ENCODE peak calls at places on chromosomes 11 and 22, in four cellular contexts. One of them, this sample, is unnamed.

GRCh38 chr11:92277871-92278270 is 53.3 kb downstream of the FAT3 start:
- DNase-seq in K562: no peak
- DNase-seq in WTC11: no peak
- DNase-seq in GM12878: no peak
- DNase-seq in this sample: no peak

GRCh38 chr11:48054994-48055291 is 74.6 kb downstream of the PTPRJ start:
- DNase-seq in K562: no peak
- DNase-seq in WTC11: no peak
- DNase-seq in GM12878: no peak
- DNase-seq in this sample: no peak

GRCh38 chr11:45994421-45995341 is 72.2 kb downstream of the LARGE2 start:
- DNase-seq in K562: peak
- DNase-seq in WTC11: peak
- DNase-seq in GM12878: no peak
- DNase-seq in this sample: no peak

GRCh38 chr11:92329644-92330043 is 105.0 kb downstream of the FAT3 start:
- DNase-seq in K562: no peak
- DNase-seq in WTC11: no peak
- DNase-seq in GM12878: no peak
- DNase-seq in this sample: no peak

GRCh38 chr11:23021287-23021863 is 161.1 kb upstream of the CCDC179 start:
- DNase-seq in K562: peak
- DNase-seq in WTC11: peak
- DNase-seq in GM12878: no peak
- DNase-seq in this sample: peak

GRCh38 chr11:2802389-2803185 is 83.0 kb downstream of the CDKN1C start:
- DNase-seq in K562: no peak
- DNase-seq in WTC11: peak
- DNase-seq in GM12878: no peak
- DNase-seq in this sample: no peak

GRCh38 chr22:39348909-39349505 is 784 bp upstream of the SYNGR1 start:
- DNase-seq in K562: no peak
- DNase-seq in WTC11: no peak
- DNase-seq in GM12878: no peak
- DNase-seq in this sample: no peak

GRCh38 chr11:128936546-128937275 is 6.0 kb downstream of the TP53AIP1 start:
- DNase-seq in K562: no peak
- DNase-seq in WTC11: peak
- DNase-seq in GM12878: no peak
- DNase-seq in this sample: peak

GRCh38 chr11:66950113-66950535 is 8.1 kb downstream of the PC start:
- DNase-seq in K562: peak
- DNase-seq in WTC11: peak
- DNase-seq in GM12878: no peak
- DNase-seq in this sample: peak

GRCh38 chr22:38289583-38290082 is 16.8 kb upstream of the TMEM184B start:
- DNase-seq in K562: no peak
- DNase-seq in WTC11: no peak
- DNase-seq in GM12878: no peak
- DNase-seq in this sample: no peak

GRCh38 chr11:126546191-126546590 is 190.7 kb downstream of the ST3GAL4 start:
- DNase-seq in K562: no peak
- DNase-seq in WTC11: no peak
- DNase-seq in GM12878: no peak
- DNase-seq in this sample: no peak

GRCh38 chr11:134024420-134025085 is 44.3 kb upstream of the JAM3 start:
- DNase-seq in K562: no peak
- DNase-seq in WTC11: no peak
- DNase-seq in GM12878: no peak
- DNase-seq in this sample: no peak

GRCh38 chr22:41123151-41123550 is 30.8 kb downstream of the EP300 start:
- DNase-seq in K562: no peak
- DNase-seq in WTC11: no peak
- DNase-seq in GM12878: no peak
- DNase-seq in this sample: no peak

GRCh38 chr11:2769779-2770555 is 70.2 kb upstream of the KCNQ1OT1 start:
- DNase-seq in K562: no peak
- DNase-seq in WTC11: peak
- DNase-seq in GM12878: no peak
- DNase-seq in this sample: no peak

GRCh38 chr11:75280770-75281468 is 40.3 kb downstream of the TPBGL start:
- DNase-seq in K562: no peak
- DNase-seq in WTC11: no peak
- DNase-seq in GM12878: no peak
- DNase-seq in this sample: no peak

GRCh38 chr11:62880231-62880802 is 379 bp upstream of the SLC3A2 start:
- DNase-seq in K562: peak
- DNase-seq in WTC11: no peak
- DNase-seq in GM12878: no peak
- DNase-seq in this sample: no peak

GRCh38 chr11:72758304-72758689 is 6.1 kb upstream of the ARAP1 start:
- DNase-seq in K562: no peak
- DNase-seq in WTC11: no peak
- DNase-seq in GM12878: no peak
- DNase-seq in this sample: no peak

GRCh38 chr11:11211186-11211585 is 141.9 kb downstream of the CSNK2A3 start:
- DNase-seq in K562: no peak
- DNase-seq in WTC11: no peak
- DNase-seq in GM12878: no peak
- DNase-seq in this sample: no peak

GRCh38 chr22:37884420-37884819 is 21.7 kb upstream of the MICALL1 start:
- DNase-seq in K562: no peak
- DNase-seq in WTC11: no peak
- DNase-seq in GM12878: no peak
- DNase-seq in this sample: no peak

GRCh38 chr22:24427500-24428164 is at the start of gene ADORA2A:
- DNase-seq in K562: no peak
- DNase-seq in WTC11: no peak
- DNase-seq in GM12878: peak
- DNase-seq in this sample: no peak

DNA sequence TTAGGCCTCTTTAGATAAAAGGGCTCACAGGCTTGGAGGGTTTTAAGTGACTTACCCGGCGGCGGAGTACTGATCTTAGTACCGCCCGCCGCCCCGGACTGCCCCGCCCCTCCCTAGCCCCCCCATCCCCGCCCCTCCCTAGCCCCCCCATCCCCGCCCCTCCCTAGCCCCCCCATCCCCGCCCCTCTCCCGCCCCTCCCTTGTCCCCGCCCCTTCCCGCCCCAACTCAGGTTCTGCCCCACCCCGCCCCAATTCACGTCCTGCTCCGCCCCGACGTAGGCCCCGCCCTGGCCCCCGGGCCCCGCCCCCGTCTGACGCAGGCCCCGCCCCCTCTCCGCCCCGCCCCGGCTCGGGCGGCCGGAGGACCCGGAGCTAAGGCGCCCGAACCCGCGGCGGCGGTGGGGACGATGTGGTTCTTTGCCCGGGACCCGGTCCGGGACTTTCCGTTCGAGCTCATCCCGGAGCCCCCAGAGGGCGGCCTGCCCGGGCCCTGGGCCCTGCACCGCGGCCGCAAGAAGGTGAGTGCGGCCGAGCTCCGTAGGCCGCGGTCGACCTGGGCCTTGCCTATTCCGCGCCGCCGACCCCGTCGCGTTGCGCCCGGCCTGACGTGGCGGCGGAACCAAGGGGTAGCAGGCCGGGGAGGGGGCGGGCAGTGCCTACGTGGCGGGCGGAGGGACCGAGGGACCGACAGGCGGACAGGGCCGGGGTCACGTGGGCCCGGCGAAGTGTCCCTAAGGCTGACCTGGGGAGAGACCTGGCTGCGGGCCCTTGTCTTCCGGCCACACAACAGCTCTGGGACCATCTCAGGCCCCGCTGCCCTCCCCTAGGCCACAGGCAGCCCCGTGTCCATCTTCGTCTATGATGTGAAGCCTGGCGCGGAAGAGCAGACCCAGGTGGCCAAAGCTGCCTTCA is at the start of gene SCYL1:
- DNase-seq in K562: peak
- DNase-seq in WTC11: peak
- DNase-seq in GM12878: no peak
- DNase-seq in this sample: no peak
- TF ChIP-seq ETV6 in K562: no peak
- TF ChIP-seq ETV6 in WTC11: peak
- TF ChIP-seq ETV6 in GM12878: no peak
- TF ChIP-seq ETV6 in this sample: no peak

GRCh38 chr11:118168751-118169150 is 7.7 kb downstream of the SCN2B start:
- DNase-seq in K562: no peak
- DNase-seq in WTC11: no peak
- DNase-seq in GM12878: no peak
- DNase-seq in this sample: no peak

GRCh38 chr11:118171274-118172062 is 5.0 kb downstream of the SCN2B start:
- DNase-seq in K562: peak
- DNase-seq in WTC11: peak
- DNase-seq in GM12878: no peak
- DNase-seq in this sample: peak

GRCh38 chr11:118170892-118171273 is 5.6 kb downstream of the SCN2B start:
- DNase-seq in K562: no peak
- DNase-seq in WTC11: no peak
- DNase-seq in GM12878: no peak
- DNase-seq in this sample: no peak

GRCh38 chr11:118169300-118170140 is 6.9 kb downstream of the SCN2B start:
- DNase-seq in K562: no peak
- DNase-seq in WTC11: no peak
- DNase-seq in GM12878: no peak
- DNase-seq in this sample: no peak

DNA sequence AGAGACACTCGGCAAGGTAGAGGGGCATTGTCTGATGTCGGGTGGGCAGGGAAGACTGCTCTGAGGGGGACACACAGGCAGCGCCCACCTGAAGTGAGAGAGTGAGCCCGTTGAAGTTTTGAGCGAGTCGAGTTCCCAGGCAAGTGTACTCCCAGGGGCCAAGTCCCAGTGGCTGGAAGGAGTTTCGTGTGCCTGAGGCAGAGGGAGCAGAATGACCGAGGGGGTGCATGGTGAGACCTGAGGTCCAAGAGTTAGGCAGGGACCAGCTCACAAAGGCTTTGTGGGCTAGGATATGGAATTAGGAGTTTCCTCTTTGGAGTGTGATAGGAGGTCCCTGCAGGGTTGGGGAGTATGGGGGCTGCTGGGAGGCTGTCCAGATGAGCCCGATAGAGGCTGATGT is 6.2 kb downstream of the SCN2B start:
- DNase-seq in K562: no peak
- DNase-seq in WTC11: no peak
- DNase-seq in GM12878: no peak
- DNase-seq in this sample: no peak
- TF ChIP-seq ETV6 in K562: no peak
- TF ChIP-seq ETV6 in WTC11: no peak
- TF ChIP-seq ETV6 in GM12878: no peak
- TF ChIP-seq ETV6 in this sample: no peak

DNA sequence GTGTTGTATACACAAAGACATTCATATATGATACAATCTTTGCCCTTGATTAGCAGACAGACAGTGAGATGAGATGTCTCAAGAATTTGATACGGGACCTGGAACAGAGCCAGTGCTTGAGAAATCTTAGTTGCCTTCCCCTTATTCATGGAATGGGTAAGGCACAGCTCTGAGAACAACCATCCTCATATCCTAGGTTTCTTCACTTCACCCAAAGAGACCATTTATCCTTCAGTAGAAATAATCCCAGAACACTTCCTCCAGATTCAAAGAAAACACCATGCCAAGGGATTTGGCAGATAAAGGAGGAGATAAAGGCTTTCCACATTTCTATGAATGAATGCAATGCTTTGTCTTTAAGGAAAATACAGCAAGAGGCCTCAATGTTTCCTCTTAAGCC is 8.8 kb upstream of the IZUMO1R start:
- DNase-seq in K562: no peak
- DNase-seq in WTC11: no peak
- DNase-seq in GM12878: no peak
- DNase-seq in this sample: no peak
- TF ChIP-seq ETV6 in K562: no peak
- TF ChIP-seq ETV6 in WTC11: no peak
- TF ChIP-seq ETV6 in GM12878: no peak
- TF ChIP-seq ETV6 in this sample: no peak

DNA sequence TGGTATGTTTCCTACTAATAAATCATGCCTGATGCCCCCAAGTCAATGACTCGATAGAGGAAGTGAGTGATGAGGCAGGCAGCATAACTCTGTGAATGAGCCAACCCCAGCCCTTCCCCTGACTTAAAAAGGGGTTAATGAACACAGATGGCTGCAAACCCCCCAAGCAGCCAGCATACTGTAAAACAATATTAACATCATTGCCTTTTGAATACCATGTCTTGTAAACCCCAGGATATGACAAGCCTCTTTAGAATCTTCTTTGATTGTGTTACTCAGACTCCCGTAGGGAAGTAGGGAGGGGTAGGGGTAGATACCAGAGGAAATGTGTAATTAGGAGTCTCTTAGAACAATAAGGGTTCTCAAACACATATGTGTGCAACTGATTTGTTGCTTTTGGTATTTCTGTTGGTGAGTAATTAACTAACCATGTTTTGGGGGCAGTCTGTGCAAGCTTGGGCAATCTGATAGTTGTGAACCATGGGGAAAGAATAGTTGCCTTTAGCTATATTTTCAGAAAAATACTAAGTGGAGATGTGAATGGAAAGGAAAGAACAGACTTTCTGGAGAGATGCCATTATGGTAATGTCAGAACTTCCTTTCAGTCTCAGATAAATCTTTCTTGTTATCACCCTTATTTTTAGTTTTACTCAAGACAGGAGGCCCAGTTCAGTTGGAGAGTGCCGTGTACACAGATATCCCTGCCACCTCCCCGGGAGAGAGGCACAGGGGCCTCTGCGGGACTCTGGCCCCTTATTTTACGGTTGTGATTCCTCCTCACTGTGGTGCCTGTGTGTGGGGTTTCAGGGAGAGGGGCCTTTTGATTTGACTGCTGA is 701.8 kb downstream of the NTM start:
- DNase-seq in K562: no peak
- DNase-seq in WTC11: no peak
- DNase-seq in GM12878: no peak
- DNase-seq in this sample: no peak
- TF ChIP-seq ETV6 in K562: no peak
- TF ChIP-seq ETV6 in WTC11: no peak
- TF ChIP-seq ETV6 in GM12878: no peak
- TF ChIP-seq ETV6 in this sample: no peak

GRCh38 chr11:24773326-24773725 is 276.5 kb downstream of the LUZP2 start:
- DNase-seq in K562: no peak
- DNase-seq in WTC11: no peak
- DNase-seq in GM12878: no peak
- DNase-seq in this sample: no peak
- TF ChIP-seq ETV6 in K562: no peak
- TF ChIP-seq ETV6 in WTC11: no peak
- TF ChIP-seq ETV6 in GM12878: no peak
- TF ChIP-seq ETV6 in this sample: no peak

This sample was measured in HepG2.